ENCODE peak calls at places on chromosomes 11 and 22, in eight cellular contexts. F, K, A, W, N, V, X and L are unnamed samples.

GRCh38 chr11:76686261-76687079 is 15.9 kb upstream of the LRRC32 start:
- DNase-seq in X (no peak), F (no peak), A (no peak), K (no peak), W (no peak), N (no peak), V (peak; percentile 62), L (no peak)

GRCh38 chr11:123494195-123495050 is 64.4 kb downstream of the GRAMD1B start:
- DNase-seq in F (no peak), N (no peak), K (no peak), X (no peak), W (no peak), V (peak; percentile 72), A (no peak), L (no peak)

GRCh38 chr11:44680982-44681597 is 45.7 kb upstream of the TSPAN18 start:
- DNase-seq in K (no peak), X (no peak), N (no peak), W (no peak), F (no peak), V (peak; percentile 33), A (no peak), L (peak; percentile 39)

GRCh38 chr11:109329716-109330115 is 92.3 kb upstream of the C11orf87 start:
- DNase-seq in F (no peak), V (no peak), W (no peak), K (no peak), N (no peak), A (no peak), X (no peak), L (no peak)

GRCh38 chr11:119730789-119731386 is 1.9 kb upstream of the NECTIN1 start:
- DNase-seq in N (no peak), F (no peak), W (no peak), A (no peak), X (no peak), K (no peak), V (no peak), L (no peak)

GRCh38 chr22:23516304-23516703 is 63.8 kb downstream of the IGLL1 start:
- DNase-seq in W (no peak), A (no peak), X (no peak), N (no peak), F (no peak), K (no peak), V (no peak), L (no peak)

GRCh38 chr11:72716291-72716690 is 35.9 kb downstream of the ARAP1 start:
- DNase-seq in X (no peak), F (no peak), K (no peak), V (no peak), W (no peak), A (no peak), N (no peak), L (no peak)

GRCh38 chr11:114284021-114284420 is 12.2 kb upstream of the NNMT start:
- DNase-seq in X (no peak), W (no peak), F (no peak), A (no peak), K (no peak), N (no peak), V (no peak), L (no peak)

GRCh38 chr22:45678961-45679912 is 7.6 kb downstream of the ATXN10 start:
- DNase-seq in K (no peak), V (no peak), F (no peak), X (no peak), A (no peak), W (no peak), N (no peak), L (no peak)

GRCh38 chr11:98862169-98862568 is 158.6 kb upstream of the CNTN5 start:
- DNase-seq in F (no peak), W (no peak), K (no peak), A (no peak), V (no peak), X (no peak), N (no peak), L (no peak)

GRCh38 chr11:126485986-126486635 is 130.6 kb downstream of the ST3GAL4 start:
- DNase-seq in V (no peak), K (no peak), N (no peak), A (no peak), W (no peak), F (no peak), X (no peak), L (no peak)

GRCh38 chr11:126483796-126484195 is 128.3 kb downstream of the ST3GAL4 start:
- DNase-seq in N (no peak), W (no peak), K (no peak), A (no peak), V (no peak), X (no peak), F (no peak), L (no peak)

GRCh38 chr11:126487711-126488110 is 132.2 kb downstream of the ST3GAL4 start:
- DNase-seq in A (no peak), V (no peak), N (no peak), F (no peak), W (no peak), K (no peak), X (no peak), L (no peak)

GRCh38 chr11:126484266-126484665 is 128.8 kb downstream of the ST3GAL4 start:
- DNase-seq in N (no peak), V (no peak), K (no peak), X (no peak), A (no peak), W (no peak), F (no peak), L (no peak)

DNA sequence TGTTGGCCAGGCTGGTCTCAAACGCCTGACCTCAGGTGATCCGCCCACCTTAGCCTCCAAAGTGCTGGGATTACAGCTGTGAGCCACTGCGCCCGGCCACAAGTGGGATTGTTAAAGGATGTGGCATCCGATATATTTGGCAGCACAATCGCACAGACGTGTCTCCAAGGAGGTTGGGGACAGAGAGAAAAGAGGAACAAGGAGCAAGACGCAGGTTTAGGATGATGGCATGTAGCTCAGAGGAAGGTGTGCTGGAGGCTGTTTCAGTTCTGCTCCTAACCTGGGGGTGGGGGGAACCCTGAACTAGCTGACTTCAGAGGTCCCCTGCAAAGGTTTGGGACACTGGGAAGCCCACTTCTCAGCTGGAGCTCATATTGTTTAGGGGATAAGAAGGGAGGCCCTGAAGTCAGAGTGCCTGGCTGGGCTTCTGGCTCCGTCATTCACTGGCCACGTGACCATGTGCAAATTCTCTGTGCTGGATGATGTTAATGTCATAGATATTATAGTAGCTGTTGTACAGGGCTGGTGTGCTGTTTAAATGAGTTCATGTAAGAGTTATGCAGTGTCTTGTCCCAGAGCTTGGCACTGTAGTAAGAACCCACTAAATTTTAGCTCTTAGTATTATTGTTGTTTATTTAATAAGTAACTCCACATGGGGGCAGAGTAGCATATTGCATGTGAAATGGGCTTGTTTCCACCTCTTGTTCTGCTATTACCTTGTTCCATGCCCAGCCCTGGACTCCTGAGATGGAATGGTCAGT is 129.7 kb downstream of the ST3GAL4 start:
- DNase-seq in V (no peak), N (no peak), W (no peak), F (no peak), X (no peak), K (no peak), A (no peak), L (no peak)
- TF ChIP-seq CTCF in V (peak; percentile 35), N (no peak), W (no peak), F (no peak), X (no peak), K (no peak), A (no peak), L (no peak)

GRCh38 chr11:124776865-124777645 is 15.0 kb upstream of the ESAM start:
- DNase-seq in K (no peak), A (no peak), F (no peak), N (no peak), V (no peak), W (no peak), X (peak; percentile 85), L (no peak)

GRCh38 chr11:124784051-124784450 is 16.2 kb downstream of the MSANTD2 start:
- DNase-seq in V (no peak), K (no peak), X (no peak), N (no peak), F (no peak), A (no peak), W (no peak), L (no peak)

GRCh38 chr11:124783002-124783401 is 17.2 kb downstream of the MSANTD2 start:
- DNase-seq in V (no peak), W (no peak), K (no peak), N (no peak), X (no peak), A (no peak), F (no peak), L (no peak)

GRCh38 chr11:124779568-124779967 is 17.5 kb upstream of the ESAM start:
- DNase-seq in N (no peak), W (no peak), V (no peak), A (no peak), X (no peak), K (no peak), F (no peak), L (no peak)

GRCh38 chr11:124778281-124778680 is 16.2 kb upstream of the ESAM start:
- DNase-seq in N (no peak), X (no peak), F (no peak), K (no peak), A (no peak), V (peak; percentile 59), W (no peak), L (no peak)
- TF ChIP-seq CTCF in N (no peak), X (no peak), F (peak; percentile 20), K (no peak), A (no peak), V (peak; percentile 61), W (no peak), L (no peak)

DNA sequence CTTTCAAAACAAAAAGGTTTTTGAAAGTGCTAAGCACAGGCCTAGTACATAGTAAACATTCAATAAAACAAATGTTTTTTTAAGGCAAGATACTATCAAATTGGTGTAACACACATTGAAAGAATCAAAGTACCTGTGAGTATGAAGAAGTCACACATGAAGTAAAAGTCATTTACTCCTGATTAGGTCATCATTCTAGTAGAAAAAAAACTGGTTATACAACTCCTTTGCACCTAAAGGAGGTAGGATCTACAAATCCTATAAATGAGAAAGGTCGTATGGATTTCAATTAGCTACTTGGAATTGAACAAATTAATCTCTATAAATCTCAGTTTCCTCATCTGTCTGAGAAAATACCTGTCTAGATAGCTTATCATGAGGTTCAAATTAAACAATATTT is 80.8 kb downstream of the SIK3 start:
- DNase-seq in F (no peak), W (no peak), V (no peak), X (no peak), K (no peak), A (no peak), N (no peak), L (no peak)
- TF ChIP-seq CTCF in F (no peak), W (no peak), V (no peak), X (no peak), K (no peak), A (no peak), N (no peak), L (no peak)

DNA sequence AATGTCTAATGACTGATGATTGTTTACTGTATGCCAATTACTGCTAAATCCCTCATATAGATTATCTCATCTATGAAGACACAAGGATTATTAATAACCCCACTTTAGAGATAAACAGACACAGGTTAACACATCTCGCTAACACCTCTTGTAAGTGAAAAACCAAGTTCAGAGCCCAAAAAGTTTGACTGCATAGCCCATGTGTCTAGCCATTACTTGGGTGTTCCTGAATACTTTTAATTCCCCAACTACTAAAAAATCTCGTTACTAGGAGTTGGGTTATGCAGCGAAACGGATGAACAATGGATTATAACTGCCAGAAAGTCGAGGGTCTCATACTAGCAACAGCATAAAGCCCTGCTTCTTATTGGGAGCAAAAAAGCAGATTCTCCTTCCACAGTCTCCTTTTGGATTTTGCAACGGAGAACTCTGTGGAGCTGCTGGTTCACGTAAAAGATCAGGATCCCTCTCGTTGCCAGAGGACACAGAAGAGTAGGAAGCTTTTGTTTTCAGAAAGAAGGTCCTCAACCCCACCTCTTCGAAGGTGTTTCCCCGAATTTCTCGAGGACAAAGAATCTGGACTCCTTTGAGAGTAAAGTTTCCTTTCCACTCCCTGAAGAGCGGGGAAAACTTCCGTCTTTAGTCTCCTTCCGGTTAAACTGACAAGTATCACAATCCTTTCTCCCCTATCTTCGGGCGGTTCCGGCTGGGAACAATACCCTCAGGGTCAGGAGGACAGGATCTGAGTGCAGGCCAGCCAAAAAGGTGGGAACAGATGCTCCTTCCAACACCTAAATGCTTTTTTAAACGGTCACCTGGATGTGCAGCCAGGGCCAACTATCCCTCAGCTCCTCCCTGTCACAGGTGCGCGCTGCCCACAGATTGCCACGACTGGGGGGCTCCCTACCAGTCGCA is 907 bp downstream of the ZBED5 start:
- DNase-seq in X (no peak), A (peak; percentile 54), V (peak; percentile 80), K (peak; percentile 50), N (peak; percentile 67), F (peak; percentile 30), W (no peak), L (peak; percentile 42)
- TF ChIP-seq CTCF in X (no peak), A (no peak), V (no peak), K (no peak), N (no peak), F (no peak), W (no peak), L (no peak)